ENCODE peak calls at places on chromosomes 12 and 14, in ten cellular contexts. One of them, this sample, is unnamed.

GRCh38 chr12:119457251-119457650 is 122.7 kb downstream of the CCDC60 start:
- DNase-seq in mucosa of descending colon: no peak
- DNase-seq in fibroblast of mammary gland: no peak
- DNase-seq in astrocyte of the cerebellum: no peak
- DNase-seq in upper lobe of right lung: no peak
- DNase-seq in SK-N-SH: no peak
- DNase-seq in AG04449: no peak
- DNase-seq in Peyer's patch: no peak
- DNase-seq in fibroblast of the aortic adventitia: no peak
- DNase-seq in LNCaP clone FGC: no peak
- DNase-seq in this sample: no peak

GRCh38 chr12:22443379-22444316 is 100.7 kb downstream of the C2CD5 start:
- DNase-seq in mucosa of descending colon: peak; percentile 81
- DNase-seq in fibroblast of mammary gland: peak; percentile 82
- DNase-seq in astrocyte of the cerebellum: peak; percentile 83
- DNase-seq in upper lobe of right lung: peak; percentile 48
- DNase-seq in SK-N-SH: peak; percentile 57
- DNase-seq in AG04449: peak; percentile 17
- DNase-seq in Peyer's patch: no peak
- DNase-seq in fibroblast of the aortic adventitia: peak; percentile 85
- DNase-seq in LNCaP clone FGC: peak; percentile 67
- DNase-seq in this sample: peak; percentile 87

GRCh38 chr12:93818488-93819047 is 141.4 kb downstream of the CRADD start:
- DNase-seq in mucosa of descending colon: no peak
- DNase-seq in fibroblast of mammary gland: no peak
- DNase-seq in astrocyte of the cerebellum: no peak
- DNase-seq in upper lobe of right lung: no peak
- DNase-seq in SK-N-SH: no peak
- DNase-seq in AG04449: no peak
- DNase-seq in Peyer's patch: no peak
- DNase-seq in fibroblast of the aortic adventitia: no peak
- DNase-seq in LNCaP clone FGC: no peak
- DNase-seq in this sample: no peak

GRCh38 chr12:82931349-82932116 is 244.8 kb downstream of the TMTC2 start:
- DNase-seq in mucosa of descending colon: no peak
- DNase-seq in fibroblast of mammary gland: no peak
- DNase-seq in astrocyte of the cerebellum: no peak
- DNase-seq in upper lobe of right lung: no peak
- DNase-seq in SK-N-SH: no peak
- DNase-seq in AG04449: no peak
- DNase-seq in Peyer's patch: no peak
- DNase-seq in fibroblast of the aortic adventitia: no peak
- DNase-seq in LNCaP clone FGC: peak; percentile 98
- DNase-seq in this sample: no peak

GRCh38 chr12:110269622-110270124 is 11.4 kb upstream of the ATP2A2 start:
- DNase-seq in mucosa of descending colon: no peak
- DNase-seq in fibroblast of mammary gland: peak; percentile 82
- DNase-seq in astrocyte of the cerebellum: no peak
- DNase-seq in upper lobe of right lung: no peak
- DNase-seq in SK-N-SH: no peak
- DNase-seq in AG04449: peak; percentile 36
- DNase-seq in Peyer's patch: no peak
- DNase-seq in fibroblast of the aortic adventitia: peak; percentile 85
- DNase-seq in LNCaP clone FGC: no peak
- DNase-seq in this sample: peak; percentile 90

GRCh38 chr12:13606290-13606689 is 375.1 kb downstream of the GRIN2B start:
- DNase-seq in mucosa of descending colon: no peak
- DNase-seq in fibroblast of mammary gland: peak; percentile 21
- DNase-seq in astrocyte of the cerebellum: no peak
- DNase-seq in upper lobe of right lung: no peak
- DNase-seq in SK-N-SH: no peak
- DNase-seq in AG04449: no peak
- DNase-seq in Peyer's patch: no peak
- DNase-seq in fibroblast of the aortic adventitia: no peak
- DNase-seq in LNCaP clone FGC: no peak
- DNase-seq in this sample: no peak

GRCh38 chr12:113083863-113084430 is 27.4 kb downstream of the DTX1 start:
- DNase-seq in mucosa of descending colon: no peak
- DNase-seq in fibroblast of mammary gland: no peak
- DNase-seq in astrocyte of the cerebellum: no peak
- DNase-seq in upper lobe of right lung: no peak
- DNase-seq in SK-N-SH: no peak
- DNase-seq in AG04449: no peak
- DNase-seq in Peyer's patch: peak; percentile 54
- DNase-seq in fibroblast of the aortic adventitia: no peak
- DNase-seq in LNCaP clone FGC: no peak
- DNase-seq in this sample: no peak

GRCh38 chr14:28754209-28754985 is 12.2 kb upstream of the FOXG1 start:
- DNase-seq in mucosa of descending colon: peak; percentile 68
- DNase-seq in fibroblast of mammary gland: peak; percentile 64
- DNase-seq in astrocyte of the cerebellum: no peak
- DNase-seq in upper lobe of right lung: no peak
- DNase-seq in SK-N-SH: peak; percentile 58
- DNase-seq in AG04449: no peak
- DNase-seq in Peyer's patch: no peak
- DNase-seq in fibroblast of the aortic adventitia: peak; percentile 70
- DNase-seq in LNCaP clone FGC: peak; percentile 35
- DNase-seq in this sample: peak; percentile 71

GRCh38 chr12:45553204-45553603 is 176.3 kb upstream of the ARID2 start:
- DNase-seq in mucosa of descending colon: no peak
- DNase-seq in fibroblast of mammary gland: peak; percentile 15
- DNase-seq in astrocyte of the cerebellum: no peak
- DNase-seq in upper lobe of right lung: no peak
- DNase-seq in SK-N-SH: no peak
- DNase-seq in AG04449: no peak
- DNase-seq in Peyer's patch: no peak
- DNase-seq in fibroblast of the aortic adventitia: no peak
- DNase-seq in LNCaP clone FGC: no peak
- DNase-seq in this sample: no peak

GRCh38 chr12:109523071-109523470 is 45.6 kb downstream of the UBE3B start:
- DNase-seq in mucosa of descending colon: no peak
- DNase-seq in fibroblast of mammary gland: no peak
- DNase-seq in astrocyte of the cerebellum: no peak
- DNase-seq in upper lobe of right lung: no peak
- DNase-seq in SK-N-SH: peak; percentile 82
- DNase-seq in AG04449: no peak
- DNase-seq in Peyer's patch: peak; percentile 34
- DNase-seq in fibroblast of the aortic adventitia: no peak
- DNase-seq in LNCaP clone FGC: no peak
- DNase-seq in this sample: no peak

GRCh38 chr12:42468341-42468821 is 121.2 kb downstream of the PRICKLE1 start:
- DNase-seq in mucosa of descending colon: peak; percentile 22
- DNase-seq in fibroblast of mammary gland: no peak
- DNase-seq in astrocyte of the cerebellum: peak; percentile 80
- DNase-seq in upper lobe of right lung: no peak
- DNase-seq in SK-N-SH: no peak
- DNase-seq in AG04449: no peak
- DNase-seq in Peyer's patch: no peak
- DNase-seq in fibroblast of the aortic adventitia: peak; percentile 20
- DNase-seq in LNCaP clone FGC: no peak
- DNase-seq in this sample: no peak

GRCh38 chr12:42473130-42473529 is 116.4 kb downstream of the PRICKLE1 start:
- DNase-seq in mucosa of descending colon: no peak
- DNase-seq in fibroblast of mammary gland: peak; percentile 67
- DNase-seq in astrocyte of the cerebellum: no peak
- DNase-seq in upper lobe of right lung: no peak
- DNase-seq in SK-N-SH: no peak
- DNase-seq in AG04449: peak; percentile 71
- DNase-seq in Peyer's patch: no peak
- DNase-seq in fibroblast of the aortic adventitia: peak; percentile 70
- DNase-seq in LNCaP clone FGC: no peak
- DNase-seq in this sample: peak; percentile 45

GRCh38 chr12:42468853-42469252 is 120.7 kb downstream of the PRICKLE1 start:
- DNase-seq in mucosa of descending colon: no peak
- DNase-seq in fibroblast of mammary gland: no peak
- DNase-seq in astrocyte of the cerebellum: no peak
- DNase-seq in upper lobe of right lung: no peak
- DNase-seq in SK-N-SH: no peak
- DNase-seq in AG04449: no peak
- DNase-seq in Peyer's patch: no peak
- DNase-seq in fibroblast of the aortic adventitia: no peak
- DNase-seq in LNCaP clone FGC: no peak
- DNase-seq in this sample: no peak

GRCh38 chr12:42473561-42473960 is 116.0 kb downstream of the PRICKLE1 start:
- DNase-seq in mucosa of descending colon: no peak
- DNase-seq in fibroblast of mammary gland: no peak
- DNase-seq in astrocyte of the cerebellum: no peak
- DNase-seq in upper lobe of right lung: no peak
- DNase-seq in SK-N-SH: no peak
- DNase-seq in AG04449: no peak
- DNase-seq in Peyer's patch: no peak
- DNase-seq in fibroblast of the aortic adventitia: no peak
- DNase-seq in LNCaP clone FGC: no peak
- DNase-seq in this sample: no peak

GRCh38 chr12:42469355-42470006 is 120.1 kb downstream of the PRICKLE1 start:
- DNase-seq in mucosa of descending colon: no peak
- DNase-seq in fibroblast of mammary gland: no peak
- DNase-seq in astrocyte of the cerebellum: no peak
- DNase-seq in upper lobe of right lung: no peak
- DNase-seq in SK-N-SH: no peak
- DNase-seq in AG04449: no peak
- DNase-seq in Peyer's patch: no peak
- DNase-seq in fibroblast of the aortic adventitia: no peak
- DNase-seq in LNCaP clone FGC: no peak
- DNase-seq in this sample: no peak
- H3K4me3 ChIP-seq in mucosa of descending colon: no peak overlapping the region
- H3K4me3 ChIP-seq in fibroblast of mammary gland: no peak overlapping the region
- H3K4me3 ChIP-seq in astrocyte of the cerebellum: no peak overlapping the region
- H3K4me3 ChIP-seq in upper lobe of right lung: peak overlapping the region; percentile 29
- H3K4me3 ChIP-seq in SK-N-SH: no peak overlapping the region
- H3K4me3 ChIP-seq in AG04449: no peak overlapping the region
- H3K4me3 ChIP-seq in Peyer's patch: no peak overlapping the region
- H3K4me3 ChIP-seq in fibroblast of the aortic adventitia: no peak overlapping the region
- H3K4me3 ChIP-seq in LNCaP clone FGC: no peak overlapping the region
- H3K4me3 ChIP-seq in this sample: no peak overlapping the region

DNA sequence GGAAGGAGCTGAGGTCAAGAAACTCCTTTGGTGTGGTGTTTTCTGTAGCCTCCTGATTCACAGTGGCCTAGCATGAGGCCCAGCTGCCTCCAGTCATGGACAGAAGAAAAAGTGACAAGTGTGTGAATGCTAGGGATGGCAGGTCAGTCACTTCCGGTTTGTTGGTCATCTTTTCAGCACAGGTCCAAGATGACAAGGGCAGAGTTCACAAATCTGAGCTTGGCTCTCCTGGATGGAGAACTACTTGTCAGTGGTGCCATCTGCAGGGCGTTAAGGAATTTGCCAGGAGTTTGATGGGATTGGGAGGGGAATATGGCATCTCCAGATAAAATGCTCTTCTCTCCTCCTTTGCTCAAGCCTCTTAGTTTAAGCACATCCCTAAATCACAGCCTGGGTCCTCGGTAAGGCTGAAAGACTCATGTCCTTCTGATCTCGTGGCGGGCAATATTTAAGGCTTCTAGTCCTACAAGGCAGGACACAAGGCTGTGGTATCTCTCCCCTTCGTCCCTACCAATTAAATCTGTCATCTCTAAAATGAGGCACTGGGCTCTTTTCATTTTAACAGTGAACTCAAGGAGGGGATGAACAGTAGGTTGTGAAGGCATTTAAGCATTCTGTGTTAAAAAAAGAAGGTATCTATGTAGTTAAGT is 10.0 kb downstream of the TUBA1B start:
- DNase-seq in mucosa of descending colon: peak; percentile 63
- DNase-seq in fibroblast of mammary gland: peak; percentile 82
- DNase-seq in astrocyte of the cerebellum: no peak
- DNase-seq in upper lobe of right lung: no peak
- DNase-seq in SK-N-SH: peak; percentile 77
- DNase-seq in AG04449: no peak
- DNase-seq in Peyer's patch: no peak
- DNase-seq in fibroblast of the aortic adventitia: peak; percentile 79
- DNase-seq in LNCaP clone FGC: peak; percentile 60
- DNase-seq in this sample: peak; percentile 80
- TF ChIP-seq CTCF in mucosa of descending colon: peak; percentile 31
- TF ChIP-seq CTCF in fibroblast of mammary gland: peak; percentile 81
- TF ChIP-seq CTCF in astrocyte of the cerebellum: peak; percentile 78
- TF ChIP-seq CTCF in upper lobe of right lung: peak; percentile 60
- TF ChIP-seq CTCF in SK-N-SH: peak; percentile 72
- TF ChIP-seq CTCF in AG04449: peak; percentile 65
- TF ChIP-seq CTCF in Peyer's patch: peak; percentile 79
- TF ChIP-seq CTCF in fibroblast of the aortic adventitia: peak; percentile 75
- TF ChIP-seq CTCF in LNCaP clone FGC: peak; percentile 70
- TF ChIP-seq CTCF in this sample: peak; percentile 83

GRCh38 chr14:72745546-72745945 is 148.4 kb downstream of the DPF3 start:
- DNase-seq in mucosa of descending colon: no peak
- DNase-seq in fibroblast of mammary gland: peak; percentile 93
- DNase-seq in astrocyte of the cerebellum: peak; percentile 74
- DNase-seq in upper lobe of right lung: no peak
- DNase-seq in SK-N-SH: no peak
- DNase-seq in AG04449: peak; percentile 46
- DNase-seq in Peyer's patch: no peak
- DNase-seq in fibroblast of the aortic adventitia: peak; percentile 95
- DNase-seq in LNCaP clone FGC: no peak
- DNase-seq in this sample: peak; percentile 76
- H3K4me3 ChIP-seq in mucosa of descending colon: no peak overlapping the region
- H3K4me3 ChIP-seq in fibroblast of mammary gland: no peak overlapping the region
- H3K4me3 ChIP-seq in astrocyte of the cerebellum: no peak overlapping the region
- H3K4me3 ChIP-seq in upper lobe of right lung: no peak overlapping the region
- H3K4me3 ChIP-seq in SK-N-SH: no peak overlapping the region
- H3K4me3 ChIP-seq in AG04449: no peak overlapping the region
- H3K4me3 ChIP-seq in Peyer's patch: no peak overlapping the region
- H3K4me3 ChIP-seq in fibroblast of the aortic adventitia: no peak overlapping the region
- H3K4me3 ChIP-seq in LNCaP clone FGC: no peak overlapping the region
- H3K4me3 ChIP-seq in this sample: no peak overlapping the region

GRCh38 chr14:20658246-20658645 is 16.8 kb upstream of the OR6S1 start:
- DNase-seq in mucosa of descending colon: no peak
- DNase-seq in fibroblast of mammary gland: no peak
- DNase-seq in astrocyte of the cerebellum: no peak
- DNase-seq in upper lobe of right lung: no peak
- DNase-seq in SK-N-SH: no peak
- DNase-seq in AG04449: no peak
- DNase-seq in Peyer's patch: no peak
- DNase-seq in fibroblast of the aortic adventitia: no peak
- DNase-seq in LNCaP clone FGC: no peak
- DNase-seq in this sample: no peak

GRCh38 chr14:20655851-20656250 is 14.4 kb upstream of the OR6S1 start:
- DNase-seq in mucosa of descending colon: no peak
- DNase-seq in fibroblast of mammary gland: no peak
- DNase-seq in astrocyte of the cerebellum: no peak
- DNase-seq in upper lobe of right lung: no peak
- DNase-seq in SK-N-SH: no peak
- DNase-seq in AG04449: no peak
- DNase-seq in Peyer's patch: no peak
- DNase-seq in fibroblast of the aortic adventitia: no peak
- DNase-seq in LNCaP clone FGC: no peak
- DNase-seq in this sample: no peak

GRCh38 chr14:20656274-20656673 is 14.8 kb upstream of the OR6S1 start:
- DNase-seq in mucosa of descending colon: no peak
- DNase-seq in fibroblast of mammary gland: no peak
- DNase-seq in astrocyte of the cerebellum: no peak
- DNase-seq in upper lobe of right lung: no peak
- DNase-seq in SK-N-SH: no peak
- DNase-seq in AG04449: no peak
- DNase-seq in Peyer's patch: no peak
- DNase-seq in fibroblast of the aortic adventitia: no peak
- DNase-seq in LNCaP clone FGC: no peak
- DNase-seq in this sample: no peak

GRCh38 chr14:20659813-20660395 is 18.4 kb upstream of the OR6S1 start:
- DNase-seq in mucosa of descending colon: no peak
- DNase-seq in fibroblast of mammary gland: peak; percentile 5
- DNase-seq in astrocyte of the cerebellum: no peak
- DNase-seq in upper lobe of right lung: no peak
- DNase-seq in SK-N-SH: no peak
- DNase-seq in AG04449: no peak
- DNase-seq in Peyer's patch: no peak
- DNase-seq in fibroblast of the aortic adventitia: no peak
- DNase-seq in LNCaP clone FGC: no peak
- DNase-seq in this sample: no peak

GRCh38 chr14:20657216-20658211 is 16.0 kb upstream of the OR6S1 start:
- DNase-seq in mucosa of descending colon: no peak
- DNase-seq in fibroblast of mammary gland: peak; percentile 53
- DNase-seq in astrocyte of the cerebellum: no peak
- DNase-seq in upper lobe of right lung: no peak
- DNase-seq in SK-N-SH: no peak
- DNase-seq in AG04449: no peak
- DNase-seq in Peyer's patch: no peak
- DNase-seq in fibroblast of the aortic adventitia: no peak
- DNase-seq in LNCaP clone FGC: peak; percentile 74
- DNase-seq in this sample: no peak
- TF ChIP-seq CTCF in mucosa of descending colon: no peak
- TF ChIP-seq CTCF in fibroblast of mammary gland: peak; percentile 17
- TF ChIP-seq CTCF in astrocyte of the cerebellum: no peak
- TF ChIP-seq CTCF in upper lobe of right lung: peak; percentile 10
- TF ChIP-seq CTCF in SK-N-SH: no peak
- TF ChIP-seq CTCF in AG04449: no peak
- TF ChIP-seq CTCF in Peyer's patch: no peak
- TF ChIP-seq CTCF in fibroblast of the aortic adventitia: no peak
- TF ChIP-seq CTCF in LNCaP clone FGC: peak; percentile 69
- TF ChIP-seq CTCF in this sample: no peak

This sample was measured in fibroblast of pulmonary artery.